ENCODE peak calls at places on chromosomes 16 and 17, in six cellular contexts. F is testis, H is fibroblast of lung, R is K562, G is hepatocyte, E is Peyer's patch. L is an unnamed sample.

GRCh38 chr16:77273-77806 is 685 bp upstream of the MPG start:
- DNase-seq in F (peak; percentile 51), H (peak; percentile 73), R (no peak), G (peak; percentile 79), E (peak; percentile 69), L (peak; percentile 45)

GRCh38 chr17:40343126-40344119 is 21.1 kb downstream of the GJD3 start:
- DNase-seq in F (no peak), H (no peak), R (no peak), G (no peak), E (no peak), L (no peak)

GRCh38 chr16:88437367-88437964 is 15.6 kb upstream of the ZFPM1 start:
- DNase-seq in F (peak; percentile 58), H (peak; percentile 26), R (peak; percentile 84), G (peak; percentile 79), E (peak; percentile 76), L (peak; percentile 56)

GRCh38 chr17:81890447-81891302 is 711 bp downstream of the ALYREF start:
- DNase-seq in F (no peak), H (no peak), R (peak; percentile 80), G (peak; percentile 50), E (no peak), L (peak; percentile 52)

GRCh38 chr17:33233855-33234228 is 59.3 kb downstream of the ASIC2 start:
- DNase-seq in F (peak; percentile 92), H (no peak), R (no peak), G (no peak), E (peak; percentile 53), L (no peak)

GRCh38 chr16:11499295-11500089 is 87.2 kb downstream of the LITAF start:
- DNase-seq in F (no peak), H (no peak), R (no peak), G (no peak), E (no peak), L (no peak)

GRCh38 chr17:80469667-80470066 is 6.7 kb downstream of the NPTX1 start:
- DNase-seq in F (no peak), H (no peak), R (no peak), G (no peak), E (no peak), L (no peak)

GRCh38 chr17:19316756-19317358 is 45.7 kb downstream of the B9D1 start:
- DNase-seq in F (no peak), H (no peak), R (no peak), G (no peak), E (no peak), L (no peak)

GRCh38 chr17:82241926-82242697 is 13.3 kb downstream of the SLC16A3 start:
- DNase-seq in F (peak; percentile 84), H (peak; percentile 29), R (peak; percentile 79), G (no peak), E (no peak), L (no peak)

GRCh38 chr16:70689035-70689969 is 3.4 kb upstream of the MTSS2 start:
- DNase-seq in F (no peak), H (no peak), R (no peak), G (no peak), E (no peak), L (peak; percentile 21)

GRCh38 chr17:80942360-80943345 is 49.0 kb upstream of the CHMP6 start:
- DNase-seq in F (peak; percentile 97), H (peak; percentile 97), R (no peak), G (peak; percentile 65), E (peak; percentile 85), L (no peak)

GRCh38 chr16:1548727-1549126 is 15.3 kb downstream of the TMEM204 start:
- DNase-seq in F (no peak), H (no peak), R (no peak), G (no peak), E (no peak), L (no peak)

GRCh38 chr16:88382491-88383400 is at the start of gene ZNF469:
- DNase-seq in F (no peak), H (peak; percentile 36), R (no peak), G (peak; percentile 63), E (no peak), L (no peak)

GRCh38 chr16:86758932-86759331 is 180.6 kb downstream of the FOXL1 start:
- DNase-seq in F (no peak), H (no peak), R (no peak), G (no peak), E (peak; percentile 10), L (no peak)

GRCh38 chr16:88616320-88616719 is 22.1 kb upstream of the IL17C start:
- DNase-seq in F (no peak), H (no peak), R (no peak), G (peak; percentile 65), E (peak; percentile 84), L (no peak)

GRCh38 chr17:32240745-32241144 is 24.9 kb upstream of the RHBDL3 start:
- DNase-seq in F (peak; percentile 40), H (peak; percentile 32), R (no peak), G (no peak), E (no peak), L (no peak)

GRCh38 chr16:71687853-71688252 is 36.6 kb downstream of the PHLPP2 start:
- DNase-seq in F (no peak), H (no peak), R (no peak), G (no peak), E (no peak), L (no peak)

GRCh38 chr17:38421224-38421841 is 6.9 kb upstream of the ARHGAP23 start:
- DNase-seq in F (no peak), H (peak; percentile 40), R (no peak), G (peak; percentile 65), E (no peak), L (peak; percentile 51)

GRCh38 chr17:72457712-72458111 is 336.9 kb downstream of the SOX9 start:
- DNase-seq in F (no peak), H (no peak), R (no peak), G (no peak), E (no peak), L (no peak)

GRCh38 chr16:1215574-1216295 is 9.3 kb downstream of the TPSG1 start:
- DNase-seq in F (no peak), H (no peak), R (no peak), G (no peak), E (no peak), L (no peak)

GRCh38 chr17:15377608-15378007 is 36.2 kb upstream of the TEKT3 start:
- DNase-seq in F (no peak), H (peak; percentile 35), R (no peak), G (peak; percentile 55), E (no peak), L (no peak)

GRCh38 chr16:85828166-85828565 is 28.7 kb downstream of the COX4I1 start:
- DNase-seq in F (no peak), H (no peak), R (no peak), G (no peak), E (no peak), L (no peak)

GRCh38 chr17:3968886-3969524 is 4.8 kb upstream of the ATP2A3 start:
- DNase-seq in F (no peak), H (no peak), R (peak; percentile 63), G (no peak), E (no peak), L (no peak)

GRCh38 chr16:50311891-50312501 is 45.6 kb downstream of the ADCY7 start:
- DNase-seq in F (peak; percentile 11), H (no peak), R (no peak), G (no peak), E (peak; percentile 45), L (no peak)

GRCh38 chr17:5912927-5913565 is 157.1 kb upstream of the WSCD1 start:
- DNase-seq in F (no peak), H (no peak), R (no peak), G (no peak), E (no peak), L (no peak)

GRCh38 chr16:22945361-22945760 is 131.4 kb downstream of the HS3ST2 start:
- DNase-seq in F (peak; percentile 26), H (no peak), R (no peak), G (no peak), E (no peak), L (no peak)

GRCh38 chr16:80968386-80969113 is 38.1 kb downstream of the CMC2 start:
- DNase-seq in F (no peak), H (no peak), R (no peak), G (peak; percentile 29), E (no peak), L (no peak)
- TF ChIP-seq CTCF in F (no peak), H (no peak), R (peak; percentile 3), G (no peak), E (no peak), L (no peak)

DNA sequence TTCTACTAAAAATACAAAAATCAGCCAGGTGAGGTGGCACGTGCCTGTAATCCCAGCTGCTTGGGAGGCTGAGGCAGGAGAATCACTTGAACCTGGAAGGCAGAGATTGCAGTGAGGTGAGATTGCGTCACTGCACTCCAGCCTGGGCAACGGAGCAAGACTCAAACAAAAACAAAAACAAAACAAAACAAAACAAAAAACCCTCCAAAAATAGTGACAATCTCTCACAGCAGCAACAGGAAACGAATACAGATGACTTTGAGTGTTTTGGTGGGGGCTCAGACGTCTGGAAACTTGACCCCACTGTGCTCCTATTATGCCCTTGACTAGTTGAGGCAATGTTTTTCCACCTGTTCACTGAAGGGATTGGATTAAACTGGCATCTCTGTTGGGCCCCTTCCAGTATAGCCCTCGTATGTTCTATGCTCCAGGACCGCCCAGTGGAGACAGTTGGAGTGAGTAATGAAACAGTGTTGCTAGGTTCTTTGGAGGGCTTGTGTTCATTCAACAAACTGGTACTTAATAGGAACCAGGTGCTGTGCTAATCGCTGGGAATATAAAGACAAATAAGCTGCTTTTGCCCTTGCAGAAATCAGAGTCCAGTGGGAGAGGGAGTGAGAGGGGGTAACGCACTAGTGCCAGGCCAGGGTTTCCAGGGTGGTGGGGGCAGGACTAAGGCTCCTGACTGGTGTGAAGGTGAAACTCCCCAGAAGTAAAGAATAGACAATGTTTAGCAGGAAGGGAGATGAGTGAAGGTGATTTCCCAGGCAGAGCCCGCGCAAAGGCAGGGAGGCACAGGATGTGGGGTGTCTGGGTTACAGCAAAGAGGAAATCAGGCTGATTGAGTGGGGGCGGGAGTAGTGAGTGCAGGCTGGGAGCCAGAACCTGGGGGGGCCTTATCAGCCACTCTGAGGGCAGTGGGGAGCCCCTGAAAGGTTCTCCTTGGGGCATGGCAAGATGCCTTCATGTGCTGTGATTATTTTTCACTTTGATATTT is 167.2 kb downstream of the UTP18 start:
- DNase-seq in F (no peak), H (no peak), R (no peak), G (no peak), E (no peak), L (peak; percentile 58)
- H3K4me3 ChIP-seq in F (no peak overlapping the region), H (no peak overlapping the region), R (no peak overlapping the region), G (no peak overlapping the region), E (no peak overlapping the region), L (no peak overlapping the region)

GRCh38 chr16:77277571-77277970 is 78.4 kb downstream of the SYCE1L start:
- DNase-seq in F (no peak), H (no peak), R (no peak), G (no peak), E (no peak), L (no peak)

GRCh38 chr16:77276686-77277085 is 77.5 kb downstream of the SYCE1L start:
- DNase-seq in F (no peak), H (peak; percentile 44), R (no peak), G (no peak), E (no peak), L (no peak)

GRCh38 chr16:77277141-77277540 is 77.9 kb downstream of the SYCE1L start:
- DNase-seq in F (no peak), H (no peak), R (no peak), G (no peak), E (no peak), L (no peak)

GRCh38 chr16:77273815-77274214 is 74.6 kb downstream of the SYCE1L start:
- DNase-seq in F (no peak), H (peak; percentile 81), R (no peak), G (no peak), E (no peak), L (peak; percentile 84)

GRCh38 chr16:77271532-77272426 is 72.6 kb downstream of the SYCE1L start:
- DNase-seq in F (no peak), H (no peak), R (no peak), G (no peak), E (no peak), L (no peak)
- H3K27me3 ChIP-seq in F (no peaks in the 10 kb centered on the region), H (no peaks in the 10 kb centered on the region), R (no peaks in the 10 kb centered on the region), G (peaks cover 4% of the 10 kb centered on the region), E (no peaks in the 10 kb centered on the region), L (no peaks in the 10 kb centered on the region)

GRCh38 chr17:79233916-79234551 is 159.4 kb downstream of the ENGASE start:
- DNase-seq in F (no peak), H (no peak), R (no peak), G (no peak), E (no peak), L (no peak)
- TF ChIP-seq CTCF in F (no peak), H (no peak), R (no peak), G (no peak), E (no peak), L (no peak)